ENCODE peak calls at places on chromosome 2, in five cellular contexts. K is Calu3; H is T-helper 1 cell; O is activated CD8-positive, alpha-beta memory T cell treated with anti-CD3 and anti-CD28 coated beads for 24 hours; Q is HEK293T. I is an unnamed sample.

GRCh38 chr2:16092861-16093638 is 152.7 kb downstream of the MYCN start:
- DNase-seq in K (no peak), O (no peak), Q (no peak), H (no peak), I (no peak)

GRCh38 chr2:168851674-168852320 is 38.4 kb downstream of the SPC25 start:
- DNase-seq in H (no peak), K (peak; percentile 74), Q (no peak), O (no peak), I (peak; percentile 36)

GRCh38 chr2:48723125-48723524 is 32.4 kb downstream of the LHCGR start:
- DNase-seq in O (no peak), H (no peak), K (no peak), Q (no peak), I (no peak)

GRCh38 chr2:128327180-128327964 is 8.7 kb upstream of the HS6ST1 start:
- DNase-seq in H (no peak), O (peak; percentile 51), K (no peak), Q (no peak), I (no peak)

GRCh38 chr2:204695506-204695905 is 150.2 kb downstream of the PARD3B start:
- DNase-seq in K (no peak), H (no peak), Q (no peak), O (no peak), I (no peak)

GRCh38 chr2:64537991-64538390 is 13.9 kb downstream of the AFTPH start:
- DNase-seq in Q (no peak), O (no peak), K (no peak), H (no peak), I (no peak)

GRCh38 chr2:144914622-144915230 is 394.8 kb upstream of the ZEB2 start:
- DNase-seq in H (no peak), O (no peak), Q (no peak), K (no peak), I (no peak)

GRCh38 chr2:172227719-172228118 is 125.0 kb upstream of the DLX2 start:
- DNase-seq in Q (no peak), O (no peak), H (no peak), K (no peak), I (no peak)

I was measured in SJCRH30.